ENCODE peak calls at places on chromosomes 12 and 14, in eight cellular contexts. One of them, this sample, is unnamed.

GRCh38 chr12:7801460-7801859 is 12.3 kb downstream of the NANOG start:
- DNase-seq in Panc1: no peak
- DNase-seq in HCT116: no peak
- DNase-seq in SK-N-SH: no peak
- DNase-seq in HL-60: no peak
- DNase-seq in A549: no peak
- DNase-seq in K562: no peak
- DNase-seq in GM23338: no peak
- DNase-seq in this sample: no peak

GRCh38 chr12:81010641-81011040 is 67.2 kb upstream of the ACSS3 start:
- DNase-seq in HCT116: no peak
- DNase-seq in SK-N-SH: no peak
- DNase-seq in GM23338: no peak
- DNase-seq in Panc1: no peak
- DNase-seq in A549: no peak
- DNase-seq in K562: no peak
- DNase-seq in HL-60: no peak
- DNase-seq in this sample: no peak

GRCh38 chr12:13133886-13134285 is 30.4 kb upstream of the GSG1 start:
- DNase-seq in SK-N-SH: no peak
- DNase-seq in Panc1: no peak
- DNase-seq in K562: no peak
- DNase-seq in GM23338: no peak
- DNase-seq in HL-60: no peak
- DNase-seq in HCT116: no peak
- DNase-seq in A549: no peak
- DNase-seq in this sample: no peak

GRCh38 chr14:24693353-24693737 is 59.4 kb upstream of the GZMB start:
- DNase-seq in Panc1: no peak
- DNase-seq in GM23338: no peak
- DNase-seq in HL-60: no peak
- DNase-seq in A549: no peak
- DNase-seq in K562: no peak
- DNase-seq in SK-N-SH: no peak
- DNase-seq in HCT116: no peak
- DNase-seq in this sample: no peak

GRCh38 chr12:39617887-39618286 is 1.7 kb downstream of the ABCD2 start:
- DNase-seq in GM23338: no peak
- DNase-seq in Panc1: no peak
- DNase-seq in SK-N-SH: no peak
- DNase-seq in HCT116: no peak
- DNase-seq in K562: no peak
- DNase-seq in HL-60: no peak
- DNase-seq in A549: no peak
- DNase-seq in this sample: no peak

GRCh38 chr14:20530771-20531571 is 25.6 kb downstream of the RNASE10 start:
- DNase-seq in HCT116: peak; percentile 78
- DNase-seq in K562: peak; percentile 23
- DNase-seq in A549: peak; percentile 84
- DNase-seq in HL-60: peak; percentile 81
- DNase-seq in SK-N-SH: peak; percentile 38
- DNase-seq in Panc1: peak; percentile 45
- DNase-seq in GM23338: peak; percentile 93
- DNase-seq in this sample: peak; percentile 75

GRCh38 chr14:61750708-61751474 is 11.3 kb upstream of the SNAPC1 start:
- DNase-seq in SK-N-SH: peak; percentile 52
- DNase-seq in GM23338: peak; percentile 95
- DNase-seq in HCT116: peak; percentile 70
- DNase-seq in K562: peak; percentile 76
- DNase-seq in A549: peak; percentile 83
- DNase-seq in HL-60: peak; percentile 80
- DNase-seq in Panc1: no peak
- DNase-seq in this sample: no peak

GRCh38 chr12:53939141-53940108 is 794 bp downstream of the HOXC13 start:
- DNase-seq in HCT116: no peak
- DNase-seq in K562: no peak
- DNase-seq in SK-N-SH: peak; percentile 35
- DNase-seq in HL-60: no peak
- DNase-seq in GM23338: peak; percentile 84
- DNase-seq in A549: peak; percentile 30
- DNase-seq in Panc1: no peak
- DNase-seq in this sample: peak; percentile 24

GRCh38 chr14:75433631-75434556 is 6.1 kb downstream of the JDP2 start:
- DNase-seq in A549: no peak
- DNase-seq in Panc1: no peak
- DNase-seq in HCT116: no peak
- DNase-seq in HL-60: no peak
- DNase-seq in K562: no peak
- DNase-seq in GM23338: no peak
- DNase-seq in SK-N-SH: peak; percentile 57
- DNase-seq in this sample: no peak

GRCh38 chr14:103858063-103858820 is 10.9 kb upstream of the PPP1R13B start:
- DNase-seq in SK-N-SH: no peak
- DNase-seq in K562: no peak
- DNase-seq in HCT116: no peak
- DNase-seq in Panc1: no peak
- DNase-seq in GM23338: peak; percentile 23
- DNase-seq in A549: no peak
- DNase-seq in HL-60: no peak
- DNase-seq in this sample: no peak

GRCh38 chr14:96071561-96071960 is 32.4 kb downstream of the C14orf132 start:
- DNase-seq in SK-N-SH: no peak
- DNase-seq in K562: no peak
- DNase-seq in A549: no peak
- DNase-seq in Panc1: no peak
- DNase-seq in HCT116: no peak
- DNase-seq in GM23338: no peak
- DNase-seq in HL-60: no peak
- DNase-seq in this sample: no peak

GRCh38 chr12:92928431-92928961 is 599 bp downstream of the EEA1 start:
- DNase-seq in SK-N-SH: peak; percentile 77
- DNase-seq in HL-60: peak; percentile 18
- DNase-seq in GM23338: no peak
- DNase-seq in K562: peak; percentile 64
- DNase-seq in A549: peak; percentile 16
- DNase-seq in Panc1: no peak
- DNase-seq in HCT116: no peak
- DNase-seq in this sample: no peak

GRCh38 chr12:118098456-118098855 is 5.4 kb downstream of the VSIG10 start:
- DNase-seq in HL-60: no peak
- DNase-seq in GM23338: no peak
- DNase-seq in A549: no peak
- DNase-seq in SK-N-SH: no peak
- DNase-seq in K562: no peak
- DNase-seq in Panc1: no peak
- DNase-seq in HCT116: no peak
- DNase-seq in this sample: no peak

GRCh38 chr12:62346817-62347216 is 86.6 kb downstream of the USP15 start:
- DNase-seq in HCT116: no peak
- DNase-seq in A549: no peak
- DNase-seq in HL-60: no peak
- DNase-seq in SK-N-SH: no peak
- DNase-seq in Panc1: no peak
- DNase-seq in GM23338: no peak
- DNase-seq in K562: no peak
- DNase-seq in this sample: no peak

GRCh38 chr12:65879878-65880277 is 55.6 kb downstream of the HMGA2 start:
- DNase-seq in GM23338: no peak
- DNase-seq in A549: no peak
- DNase-seq in K562: no peak
- DNase-seq in SK-N-SH: no peak
- DNase-seq in HL-60: no peak
- DNase-seq in Panc1: no peak
- DNase-seq in HCT116: no peak
- DNase-seq in this sample: no peak

GRCh38 chr14:101200650-101201516 is 297.4 kb upstream of the RTL1 start:
- DNase-seq in K562: no peak
- DNase-seq in SK-N-SH: peak; percentile 13
- DNase-seq in A549: no peak
- DNase-seq in Panc1: no peak
- DNase-seq in HL-60: no peak
- DNase-seq in HCT116: no peak
- DNase-seq in GM23338: no peak
- DNase-seq in this sample: no peak

GRCh38 chr12:58711968-58712367 is 208.3 kb downstream of the LRIG3 start:
- DNase-seq in Panc1: no peak
- DNase-seq in GM23338: no peak
- DNase-seq in HL-60: no peak
- DNase-seq in A549: no peak
- DNase-seq in K562: no peak
- DNase-seq in HCT116: no peak
- DNase-seq in SK-N-SH: no peak
- DNase-seq in this sample: no peak

GRCh38 chr12:3204143-3204542 is 127.0 kb downstream of the TSPAN9 start:
- DNase-seq in Panc1: no peak
- DNase-seq in HL-60: no peak
- DNase-seq in HCT116: peak; percentile 7
- DNase-seq in SK-N-SH: no peak
- DNase-seq in K562: no peak
- DNase-seq in A549: no peak
- DNase-seq in GM23338: peak; percentile 31
- DNase-seq in this sample: no peak

GRCh38 chr14:105347587-105347968 is 33.0 kb downstream of the PACS2 start:
- DNase-seq in HL-60: no peak
- DNase-seq in GM23338: no peak
- DNase-seq in Panc1: no peak
- DNase-seq in A549: no peak
- DNase-seq in HCT116: no peak
- DNase-seq in K562: no peak
- DNase-seq in SK-N-SH: no peak
- DNase-seq in this sample: no peak

GRCh38 chr14:75147423-75148071 is 20.7 kb upstream of the NEK9 start:
- DNase-seq in A549: peak; percentile 31
- DNase-seq in GM23338: peak; percentile 81
- DNase-seq in K562: no peak
- DNase-seq in Panc1: no peak
- DNase-seq in SK-N-SH: no peak
- DNase-seq in HCT116: no peak
- DNase-seq in HL-60: peak; percentile 79
- DNase-seq in this sample: peak; percentile 97

GRCh38 chr12:117360551-117361311 is 695 bp downstream of the NOS1 start:
- DNase-seq in K562: no peak
- DNase-seq in SK-N-SH: peak; percentile 71
- DNase-seq in HCT116: no peak
- DNase-seq in GM23338: peak; percentile 70
- DNase-seq in A549: no peak
- DNase-seq in Panc1: no peak
- DNase-seq in HL-60: no peak
- DNase-seq in this sample: no peak

GRCh38 chr14:39374846-39375245 is 57.4 kb downstream of the FBXO33 start:
- DNase-seq in GM23338: no peak
- DNase-seq in SK-N-SH: no peak
- DNase-seq in A549: no peak
- DNase-seq in HCT116: no peak
- DNase-seq in HL-60: no peak
- DNase-seq in Panc1: no peak
- DNase-seq in K562: no peak
- DNase-seq in this sample: no peak

GRCh38 chr12:117980621-117981020 is 11.8 kb upstream of the KSR2 start:
- DNase-seq in A549: no peak
- DNase-seq in GM23338: no peak
- DNase-seq in HCT116: no peak
- DNase-seq in K562: no peak
- DNase-seq in SK-N-SH: no peak
- DNase-seq in HL-60: no peak
- DNase-seq in Panc1: no peak
- DNase-seq in this sample: no peak

GRCh38 chr12:24815087-24815423 is 133.8 kb downstream of the BCAT1 start:
- DNase-seq in HL-60: no peak
- DNase-seq in SK-N-SH: no peak
- DNase-seq in Panc1: no peak
- DNase-seq in K562: no peak
- DNase-seq in A549: no peak
- DNase-seq in HCT116: no peak
- DNase-seq in GM23338: no peak
- DNase-seq in this sample: no peak
- TF ChIP-seq REST in HL-60: no peak
- TF ChIP-seq REST in SK-N-SH: no peak
- TF ChIP-seq REST in Panc1: no peak
- TF ChIP-seq REST in K562: no peak
- TF ChIP-seq REST in A549: no peak
- TF ChIP-seq REST in HCT116: no peak
- TF ChIP-seq REST in GM23338: no peak
- TF ChIP-seq REST in this sample: no peak

GRCh38 chr14:68937790-68938514 is 41.1 kb downstream of the ACTN1 start:
- DNase-seq in GM23338: peak; percentile 63
- DNase-seq in K562: no peak
- DNase-seq in HL-60: no peak
- DNase-seq in SK-N-SH: peak; percentile 87
- DNase-seq in Panc1: no peak
- DNase-seq in HCT116: no peak
- DNase-seq in A549: peak; percentile 89
- DNase-seq in this sample: no peak
- TF ChIP-seq REST in GM23338: no peak
- TF ChIP-seq REST in K562: no peak
- TF ChIP-seq REST in HL-60: no peak
- TF ChIP-seq REST in SK-N-SH: no peak
- TF ChIP-seq REST in Panc1: no peak
- TF ChIP-seq REST in HCT116: no peak
- TF ChIP-seq REST in A549: no peak
- TF ChIP-seq REST in this sample: no peak

GRCh38 chr12:109707470-109707821 is 6.2 kb upstream of the FAM222A start:
- DNase-seq in SK-N-SH: no peak
- DNase-seq in HCT116: no peak
- DNase-seq in A549: no peak
- DNase-seq in Panc1: no peak
- DNase-seq in GM23338: no peak
- DNase-seq in K562: no peak
- DNase-seq in HL-60: no peak
- DNase-seq in this sample: peak; percentile 45
- TF ChIP-seq REST in SK-N-SH: no peak
- TF ChIP-seq REST in HCT116: no peak
- TF ChIP-seq REST in A549: no peak
- TF ChIP-seq REST in Panc1: no peak
- TF ChIP-seq REST in GM23338: no peak
- TF ChIP-seq REST in K562: no peak
- TF ChIP-seq REST in HL-60: no peak
- TF ChIP-seq REST in this sample: no peak

DNA sequence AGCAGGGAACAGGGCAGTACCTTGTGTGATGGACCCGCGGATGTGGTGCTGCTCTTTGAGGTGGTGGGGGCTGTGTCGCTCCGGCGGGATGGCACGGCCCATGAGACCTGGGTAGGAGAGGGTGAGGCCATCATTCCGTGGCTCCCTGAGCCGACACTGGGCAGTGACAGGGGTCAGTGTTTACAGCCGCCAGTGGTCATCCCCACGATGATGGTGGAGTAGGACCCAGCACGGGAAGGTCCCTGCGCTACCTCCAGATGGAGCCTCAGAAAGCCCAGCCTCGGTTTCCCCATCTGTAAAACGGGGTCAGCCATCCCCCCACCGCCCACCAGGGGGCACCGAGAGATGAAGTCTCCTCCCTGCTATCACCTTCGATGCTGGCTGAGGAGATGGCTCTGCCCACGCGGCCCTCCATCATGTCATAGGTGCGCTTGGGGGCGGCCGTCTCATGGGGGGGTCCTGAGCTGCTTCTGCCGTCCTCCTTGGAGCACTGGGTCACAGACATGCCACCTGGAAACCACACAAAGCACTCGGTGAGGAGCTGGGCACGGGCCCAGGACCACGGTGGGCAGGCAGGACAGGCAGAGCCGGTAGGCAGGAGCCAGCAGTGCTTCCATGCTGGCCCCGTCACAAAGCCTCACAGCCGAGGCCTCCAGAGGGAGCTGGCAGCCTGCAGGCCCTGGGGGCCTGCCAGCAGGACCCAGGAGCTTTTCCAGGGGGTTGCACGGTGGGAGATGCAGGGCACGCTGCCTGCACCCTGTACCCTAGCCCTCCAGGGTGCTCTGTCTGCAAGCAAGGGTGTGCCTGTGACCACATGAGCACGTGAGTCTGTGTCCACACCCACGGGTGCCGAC is 53.1 kb downstream of the RFLNA start:
- DNase-seq in SK-N-SH: peak; percentile 79
- DNase-seq in GM23338: peak; percentile 51
- DNase-seq in K562: peak; percentile 51
- DNase-seq in A549: no peak
- DNase-seq in HL-60: peak; percentile 6
- DNase-seq in Panc1: no peak
- DNase-seq in HCT116: no peak
- DNase-seq in this sample: peak; percentile 27
- TF ChIP-seq REST in SK-N-SH: no peak
- TF ChIP-seq REST in GM23338: no peak
- TF ChIP-seq REST in K562: no peak
- TF ChIP-seq REST in A549: no peak
- TF ChIP-seq REST in HL-60: no peak
- TF ChIP-seq REST in Panc1: no peak
- TF ChIP-seq REST in HCT116: no peak
- TF ChIP-seq REST in this sample: no peak

This sample was measured in HepG2.